ENCODE peak calls at places on chromosome 14, in five cellular contexts. T, V, E, U and B are unnamed samples.

GRCh38 chr14:54366726-54367707 is 29.8 kb upstream of the CDKN3 start:
- DNase-seq in T (peak), V (peak), E (peak), U (no peak), B (peak)

GRCh38 chr14:34858765-34859164 is 16.4 kb downstream of the BAZ1A start:
- DNase-seq in T (no peak), V (no peak), E (no peak), U (no peak), B (no peak)

GRCh38 chr14:76887196-76887595 is 61.0 kb downstream of the LRRC74A start:
- DNase-seq in T (no peak), V (no peak), E (no peak), U (no peak), B (no peak)

GRCh38 chr14:86574026-86574777 is 1044.3 kb downstream of the FLRT2 start:
- DNase-seq in T (no peak), V (no peak), E (peak), U (no peak), B (no peak)

GRCh38 chr14:31939934-31940333 is 137.2 kb upstream of the ARHGAP5 start:
- DNase-seq in T (no peak), V (no peak), E (no peak), U (no peak), B (no peak)

GRCh38 chr14:81478446-81478845 is 55.2 kb downstream of the SEL1L start:
- DNase-seq in T (no peak), V (no peak), E (no peak), U (no peak), B (no peak)

GRCh38 chr14:66087231-66087630 is 398.9 kb upstream of the CCDC196 start:
- DNase-seq in T (no peak), V (no peak), E (no peak), U (no peak), B (no peak)

GRCh38 chr14:95330591-95331370 is 11.1 kb upstream of the CLMN start:
- DNase-seq in T (no peak), V (no peak), E (no peak), U (no peak), B (no peak)

GRCh38 chr14:59465570-59466150 is 480 bp upstream of the GPR135 start:
- DNase-seq in T (no peak), V (no peak), E (no peak), U (no peak), B (no peak)
- TF ChIP-seq JUNB in T (no peak), V (no peak), E (no peak), U (no peak), B (no peak)

GRCh38 chr14:103685276-103686211 is 29.7 kb downstream of the XRCC3 start:
- DNase-seq in T (no peak), V (no peak), E (no peak), U (no peak), B (no peak)

GRCh38 chr14:103688441-103688840 is 26.8 kb downstream of the XRCC3 start:
- DNase-seq in T (no peak), V (no peak), E (no peak), U (no peak), B (no peak)

GRCh38 chr14:103687712-103688111 is 27.5 kb downstream of the XRCC3 start:
- DNase-seq in T (no peak), V (no peak), E (no peak), U (no peak), B (no peak)

GRCh38 chr14:103684871-103685270 is 30.4 kb downstream of the XRCC3 start:
- DNase-seq in T (no peak), V (no peak), E (no peak), U (no peak), B (no peak)

GRCh38 chr14:103686831-103687485 is 28.3 kb downstream of the XRCC3 start:
- DNase-seq in T (no peak), V (no peak), E (no peak), U (no peak), B (no peak)
- H3K4me3 ChIP-seq in T (no peak), V (no peak), E (no peak), U (no peak), B (no peak)

DNA sequence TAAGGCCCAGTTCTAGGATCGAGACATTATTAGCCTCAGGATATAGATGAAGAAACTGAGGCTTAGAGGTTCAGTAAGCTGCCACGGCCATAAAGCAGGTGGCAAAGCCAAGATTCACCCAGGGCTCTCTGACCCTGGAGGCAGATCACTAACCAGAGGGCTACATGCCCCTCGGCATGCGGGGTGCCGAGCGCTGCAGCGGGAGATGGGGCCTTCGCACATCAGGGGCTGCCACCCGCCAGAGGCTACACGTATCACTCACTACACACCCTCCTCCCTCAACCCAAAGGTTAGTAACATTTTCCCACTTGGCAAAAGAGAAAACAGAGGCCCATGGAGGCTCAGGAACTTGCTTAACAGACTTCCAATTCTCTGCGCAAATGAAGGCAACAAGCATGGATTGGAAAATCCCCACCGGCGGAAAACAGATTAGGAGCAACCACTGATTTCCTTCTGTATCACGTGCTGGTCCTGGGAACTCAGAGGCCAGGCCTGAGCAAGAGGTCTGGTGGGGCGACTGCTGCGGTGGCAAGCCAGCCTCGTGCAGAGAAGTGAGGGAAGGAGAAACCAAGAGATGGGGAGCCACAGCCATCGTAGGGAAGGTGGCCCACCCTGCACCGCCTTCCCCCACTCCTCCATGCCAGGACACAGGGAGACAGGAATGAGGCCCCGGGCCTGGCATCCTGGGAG is 6.0 kb downstream of the CCDC85C start:
- DNase-seq in T (no peak), V (no peak), E (no peak), U (no peak), B (no peak)
- TF ChIP-seq JUNB in T (no peak), V (no peak), E (no peak), U (no peak), B (no peak)

DNA sequence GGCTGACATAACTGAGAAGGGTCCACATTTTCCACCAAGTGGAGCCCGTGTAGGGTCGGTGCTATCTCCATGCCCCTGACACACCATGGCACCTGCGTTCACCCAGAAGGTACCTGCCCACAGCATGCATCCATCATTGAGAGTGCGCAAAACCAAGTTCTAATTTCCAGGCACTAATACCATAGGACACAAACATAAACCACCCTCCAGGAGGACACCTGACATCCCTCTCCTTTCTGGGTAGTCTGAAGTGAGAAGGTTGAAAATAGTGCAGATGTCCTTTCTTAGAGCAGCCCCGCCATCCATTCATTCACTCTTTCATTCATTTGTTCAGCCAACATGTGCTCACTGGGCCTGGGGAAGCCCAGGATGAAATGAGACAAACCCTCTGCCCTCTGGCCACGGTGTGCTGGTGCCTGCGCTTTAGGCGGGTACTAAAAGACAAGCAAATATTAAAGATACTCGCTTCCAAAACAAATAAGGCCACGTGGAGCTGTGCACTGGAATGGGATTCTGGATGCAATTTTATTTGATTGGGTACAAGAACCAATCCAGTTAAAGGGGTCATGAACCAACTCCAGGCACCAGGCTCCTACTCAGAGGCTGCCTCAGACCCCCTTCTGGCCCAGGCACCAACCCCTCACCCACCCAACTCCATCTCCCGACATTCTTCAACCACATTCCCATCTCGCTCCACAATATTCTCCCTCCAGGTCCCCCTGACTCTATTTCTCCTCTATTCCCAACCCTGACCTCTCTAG is 1.2 kb downstream of the TTC7B start:
- DNase-seq in T (no peak), V (no peak), E (no peak), U (no peak), B (no peak)
- H3K4me3 ChIP-seq in T (peak), V (peak), E (peak), U (no peak), B (peak)